ENCODE peak calls at places on chromosomes 13 and 19, in eight cellular contexts. S is HFF-Myc, T is MCF 10A, P is AG10803, Q is BE2C, A is body of pancreas, Y is mammary epithelial cell, W is fibroblast of pulmonary artery. H is an unnamed sample.

GRCh38 chr19:17001603-17002183 is 24.9 kb downstream of the CPAMD8 start:
- DNase-seq in S (no peak), T (no peak), P (no peak), Q (no peak), A (no peak), Y (no peak), W (no peak), H (no peak)

GRCh38 chr13:102608944-102609343 is 12.2 kb downstream of the TPP2 start:
- DNase-seq in S (no peak), T (no peak), P (no peak), Q (no peak), A (no peak), Y (peak), W (no peak), H (no peak)

GRCh38 chr13:40101708-40102359 is 446.4 kb downstream of the COG6 start:
- DNase-seq in S (no peak), T (peak), P (no peak), Q (no peak), A (no peak), Y (peak), W (no peak), H (no peak)

GRCh38 chr13:49300716-49301589 is 53.2 kb downstream of the CDADC1 start:
- DNase-seq in S (peak), T (peak), P (peak), Q (peak), A (peak), Y (peak), W (peak), H (peak)

GRCh38 chr13:44129418-44129817 is 244.2 kb upstream of the SERP2 start:
- DNase-seq in S (no peak), T (no peak), P (no peak), Q (no peak), A (no peak), Y (no peak), W (no peak), H (no peak)

GRCh38 chr13:21476893-21477472 is 17.9 kb upstream of the ZDHHC20 start:
- DNase-seq in S (peak), T (peak), P (peak), Q (peak), A (peak), Y (peak), W (peak), H (peak)

GRCh38 chr19:13241321-13242104 is 91.3 kb downstream of the IER2 start:
- DNase-seq in S (no peak), T (no peak), P (no peak), Q (no peak), A (no peak), Y (peak), W (no peak), H (no peak)

GRCh38 chr19:610071-610800 is 20.6 kb downstream of the HCN2 start:
- DNase-seq in S (no peak), T (no peak), P (no peak), Q (no peak), A (no peak), Y (no peak), W (no peak), H (no peak)

GRCh38 chr19:37718357-37718756 is 1.2 kb downstream of the ZNF607 start:
- DNase-seq in S (no peak), T (no peak), P (no peak), Q (no peak), A (peak), Y (peak), W (no peak), H (no peak)

GRCh38 chr19:44723952-44724319 is 24.6 kb upstream of the BCL3 start:
- DNase-seq in S (no peak), T (peak), P (peak), Q (peak), A (peak), Y (peak), W (peak), H (peak)

GRCh38 chr13:92317066-92317465 is 909.5 kb upstream of the GPC6 start:
- DNase-seq in S (no peak), T (peak), P (no peak), Q (no peak), A (no peak), Y (no peak), W (peak), H (no peak)

GRCh38 chr13:44703371-44703770 is 127.2 kb upstream of the TSC22D1 start:
- DNase-seq in S (peak), T (peak), P (peak), Q (no peak), A (no peak), Y (peak), W (peak), H (no peak)

GRCh38 chr19:49807174-49807830 is 5.8 kb downstream of the FUZ start:
- DNase-seq in S (no peak), T (no peak), P (no peak), Q (no peak), A (no peak), Y (no peak), W (no peak), H (no peak)

GRCh38 chr19:45450042-45450380 is 17.8 kb upstream of the FOSB start:
- DNase-seq in S (no peak), T (no peak), P (no peak), Q (no peak), A (no peak), Y (no peak), W (no peak), H (no peak)

GRCh38 chr19:10226021-10226375 is 5.1 kb downstream of the S1PR2 start:
- DNase-seq in S (no peak), T (no peak), P (no peak), Q (no peak), A (no peak), Y (no peak), W (no peak), H (no peak)

GRCh38 chr13:65889368-65889767 is 1340.8 kb downstream of the PCDH9 start:
- DNase-seq in S (no peak), T (no peak), P (peak), Q (no peak), A (no peak), Y (no peak), W (peak), H (no peak)

GRCh38 chr19:33662391-33662790 is 40.6 kb downstream of the CHST8 start:
- DNase-seq in S (no peak), T (no peak), P (no peak), Q (no peak), A (no peak), Y (no peak), W (no peak), H (no peak)

GRCh38 chr19:49502866-49503581 is 6.8 kb downstream of the RPS11 start:
- DNase-seq in S (peak), T (peak), P (peak), Q (peak), A (peak), Y (peak), W (peak), H (no peak)

GRCh38 chr13:91360246-91360751 is 12.8 kb downstream of the MIR17HG start:
- DNase-seq in S (no peak), T (no peak), P (no peak), Q (no peak), A (no peak), Y (no peak), W (no peak), H (no peak)

GRCh38 chr13:30859326-30859725 is 46.7 kb upstream of the MEDAG start:
- DNase-seq in S (no peak), T (no peak), P (no peak), Q (no peak), A (peak), Y (no peak), W (no peak), H (no peak)

GRCh38 chr19:45492627-45493470 is 4.0 kb downstream of the RTN2 start:
- DNase-seq in S (no peak), T (peak), P (peak), Q (no peak), A (no peak), Y (no peak), W (peak), H (peak)

GRCh38 chr13:61477619-61478018 is 62.0 kb upstream of the PCDH20 start:
- DNase-seq in S (no peak), T (no peak), P (no peak), Q (no peak), A (no peak), Y (no peak), W (no peak), H (no peak)

GRCh38 chr19:38727868-38728660 is 16.2 kb downstream of the CAPN12 start:
- DNase-seq in S (no peak), T (no peak), P (no peak), Q (no peak), A (peak), Y (no peak), W (peak), H (no peak)

GRCh38 chr19:50835103-50835784 is 1.9 kb upstream of the KLK15 start:
- DNase-seq in S (no peak), T (peak), P (peak), Q (no peak), A (peak), Y (peak), W (peak), H (no peak)

GRCh38 chr13:94233401-94233800 is 246.1 kb downstream of the DCT start:
- DNase-seq in S (peak), T (peak), P (peak), Q (peak), A (no peak), Y (peak), W (peak), H (no peak)

GRCh38 chr19:6772028-6772865 is at the start of gene VAV1:
- DNase-seq in S (no peak), T (no peak), P (no peak), Q (no peak), A (no peak), Y (no peak), W (no peak), H (no peak)

GRCh38 chr13:44221657-44222056 is 152.0 kb upstream of the SERP2 start:
- DNase-seq in S (no peak), T (no peak), P (no peak), Q (no peak), A (no peak), Y (no peak), W (no peak), H (no peak)

GRCh38 chr19:36030264-36031148 is 2.2 kb downstream of the CLIP3 start:
- DNase-seq in S (no peak), T (peak), P (peak), Q (no peak), A (no peak), Y (peak), W (peak), H (no peak)

GRCh38 chr13:70253411-70253810 is 145.2 kb upstream of the KLHL1 start:
- DNase-seq in S (no peak), T (peak), P (no peak), Q (no peak), A (no peak), Y (peak), W (no peak), H (no peak)

GRCh38 chr13:66405908-66406802 is 824.0 kb downstream of the PCDH9 start:
- DNase-seq in S (no peak), T (peak), P (peak), Q (no peak), A (no peak), Y (peak), W (peak), H (no peak)

GRCh38 chr13:42377640-42378382 is 105.9 kb downstream of the AKAP11 start:
- DNase-seq in S (no peak), T (no peak), P (no peak), Q (no peak), A (no peak), Y (no peak), W (peak), H (no peak)

GRCh38 chr19:47377208-47377701 is 28.1 kb downstream of the DHX34 start:
- DNase-seq in S (no peak), T (no peak), P (no peak), Q (no peak), A (peak), Y (no peak), W (no peak), H (no peak)

GRCh38 chr13:30845297-30846214 is 60.5 kb upstream of the MEDAG start:
- DNase-seq in S (no peak), T (no peak), P (no peak), Q (no peak), A (no peak), Y (no peak), W (no peak), H (no peak)

GRCh38 chr19:17086129-17086528 is 10.6 kb downstream of the MYO9B start:
- DNase-seq in S (no peak), T (no peak), P (no peak), Q (no peak), A (no peak), Y (no peak), W (no peak), H (peak)

GRCh38 chr13:99265823-99266426 is 7.7 kb upstream of the GPR18 start:
- DNase-seq in S (no peak), T (peak), P (peak), Q (peak), A (no peak), Y (peak), W (peak), H (no peak)

GRCh38 chr19:7500811-7501450 is 12.1 kb upstream of the PEX11G start:
- DNase-seq in S (no peak), T (no peak), P (no peak), Q (peak), A (peak), Y (peak), W (no peak), H (peak)

GRCh38 chr13:95099541-95099940 is 201.7 kb downstream of the ABCC4 start:
- DNase-seq in S (no peak), T (peak), P (no peak), Q (no peak), A (no peak), Y (peak), W (peak), H (no peak)

DNA sequence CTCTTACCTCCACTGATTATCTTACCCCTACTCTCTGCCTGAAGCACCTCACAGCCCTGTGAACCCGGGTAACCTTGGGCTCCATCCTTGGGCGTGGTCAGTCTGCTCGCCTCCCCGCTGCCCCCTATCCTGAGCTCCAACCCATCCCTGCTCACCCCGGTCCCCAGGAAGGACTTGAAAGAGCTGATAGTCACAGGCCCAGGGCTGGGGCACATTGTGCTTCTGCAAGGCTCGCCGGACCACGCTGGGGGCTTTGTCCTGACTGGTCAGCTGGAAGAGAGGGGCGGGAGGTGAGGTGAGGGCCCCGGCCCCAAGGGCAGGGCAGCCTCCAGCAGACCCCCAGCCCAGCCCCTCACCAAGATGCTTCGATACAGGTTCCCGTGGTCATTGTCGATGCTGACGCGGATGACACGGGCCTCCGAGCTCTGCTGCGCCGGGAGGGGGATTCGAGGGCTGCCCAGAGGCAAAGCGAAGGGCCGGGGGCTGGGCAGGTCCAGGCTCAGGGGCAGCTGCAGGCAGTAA is 13.0 kb upstream of the EPOR start:
- DNase-seq in S (no peak), T (no peak), P (no peak), Q (no peak), A (no peak), Y (no peak), W (no peak), H (no peak)
- TF ChIP-seq CTCF in S (no peak), T (no peak), P (no peak), Q (no peak), A (no peak), Y (no peak), W (no peak), H (no peak)

GRCh38 chr19:48413879-48414623 is 20.6 kb downstream of the GRIN2D start:
- DNase-seq in S (no peak), T (no peak), P (peak), Q (no peak), A (no peak), Y (peak), W (no peak), H (no peak)
- TF ChIP-seq CTCF in S (no peak), T (no peak), P (no peak), Q (no peak), A (no peak), Y (no peak), W (no peak), H (no peak)

GRCh38 chr19:3518231-3518630 is 12.1 kb downstream of the FZR1 start:
- DNase-seq in S (no peak), T (no peak), P (no peak), Q (no peak), A (no peak), Y (no peak), W (no peak), H (no peak)

GRCh38 chr19:3521104-3521445 is 15.0 kb downstream of the FZR1 start:
- DNase-seq in S (no peak), T (no peak), P (no peak), Q (no peak), A (no peak), Y (no peak), W (no peak), H (no peak)

GRCh38 chr19:3519126-3519525 is 13.0 kb downstream of the FZR1 start:
- DNase-seq in S (no peak), T (no peak), P (no peak), Q (no peak), A (no peak), Y (no peak), W (no peak), H (no peak)

GRCh38 chr19:3518669-3519068 is 12.6 kb downstream of the FZR1 start:
- DNase-seq in S (no peak), T (no peak), P (no peak), Q (no peak), A (peak), Y (no peak), W (no peak), H (no peak)

DNA sequence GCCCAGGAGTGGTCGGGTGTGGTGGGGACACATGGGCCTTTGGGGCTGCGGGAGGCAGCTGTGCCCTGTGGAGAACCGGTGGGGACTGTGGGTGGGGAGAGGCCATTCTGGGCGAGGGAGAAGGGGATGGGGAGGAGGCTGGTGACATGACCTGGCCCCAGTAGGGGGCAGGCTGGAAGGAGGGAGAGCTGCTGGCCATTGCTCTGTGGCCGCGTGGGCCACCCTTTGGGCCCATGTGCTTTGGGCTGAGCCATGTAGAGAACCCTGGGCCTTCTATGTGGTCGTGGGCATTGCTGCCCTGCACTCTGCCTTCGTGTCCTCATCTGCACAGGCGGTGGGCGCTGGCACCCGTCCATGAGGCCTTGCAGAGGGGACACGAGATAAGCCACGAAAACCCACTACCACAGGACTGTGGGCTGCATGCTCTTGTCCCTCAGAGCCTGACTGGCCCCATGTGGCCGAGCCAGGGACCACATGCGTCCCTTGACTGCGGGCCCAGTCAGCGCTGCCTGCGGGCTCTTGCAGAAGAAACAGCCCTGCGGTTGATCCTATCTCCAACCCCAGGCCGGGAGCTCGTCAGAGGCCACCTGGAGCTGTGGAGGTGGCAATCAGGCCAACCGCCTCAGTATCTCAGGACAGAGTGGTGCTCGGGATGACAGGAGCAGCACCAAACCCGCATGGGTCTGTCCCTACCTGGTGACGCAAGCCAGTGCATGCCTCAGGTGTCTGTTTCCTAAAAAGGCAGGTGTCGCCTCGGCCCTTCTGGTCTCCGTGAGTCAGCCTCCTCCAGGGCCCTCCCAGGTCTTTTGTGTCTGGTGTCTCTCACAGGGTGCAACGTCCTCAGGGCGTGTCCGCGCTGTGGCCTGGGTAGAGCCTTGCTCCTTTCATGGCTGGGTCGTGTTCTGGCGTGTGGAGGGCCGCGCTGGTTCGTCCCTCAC is 14.3 kb downstream of the FZR1 start:
- DNase-seq in S (no peak), T (peak), P (no peak), Q (peak), A (no peak), Y (peak), W (no peak), H (no peak)
- TF ChIP-seq CTCF in S (no peak), T (peak), P (no peak), Q (peak), A (no peak), Y (peak), W (no peak), H (peak)

DNA sequence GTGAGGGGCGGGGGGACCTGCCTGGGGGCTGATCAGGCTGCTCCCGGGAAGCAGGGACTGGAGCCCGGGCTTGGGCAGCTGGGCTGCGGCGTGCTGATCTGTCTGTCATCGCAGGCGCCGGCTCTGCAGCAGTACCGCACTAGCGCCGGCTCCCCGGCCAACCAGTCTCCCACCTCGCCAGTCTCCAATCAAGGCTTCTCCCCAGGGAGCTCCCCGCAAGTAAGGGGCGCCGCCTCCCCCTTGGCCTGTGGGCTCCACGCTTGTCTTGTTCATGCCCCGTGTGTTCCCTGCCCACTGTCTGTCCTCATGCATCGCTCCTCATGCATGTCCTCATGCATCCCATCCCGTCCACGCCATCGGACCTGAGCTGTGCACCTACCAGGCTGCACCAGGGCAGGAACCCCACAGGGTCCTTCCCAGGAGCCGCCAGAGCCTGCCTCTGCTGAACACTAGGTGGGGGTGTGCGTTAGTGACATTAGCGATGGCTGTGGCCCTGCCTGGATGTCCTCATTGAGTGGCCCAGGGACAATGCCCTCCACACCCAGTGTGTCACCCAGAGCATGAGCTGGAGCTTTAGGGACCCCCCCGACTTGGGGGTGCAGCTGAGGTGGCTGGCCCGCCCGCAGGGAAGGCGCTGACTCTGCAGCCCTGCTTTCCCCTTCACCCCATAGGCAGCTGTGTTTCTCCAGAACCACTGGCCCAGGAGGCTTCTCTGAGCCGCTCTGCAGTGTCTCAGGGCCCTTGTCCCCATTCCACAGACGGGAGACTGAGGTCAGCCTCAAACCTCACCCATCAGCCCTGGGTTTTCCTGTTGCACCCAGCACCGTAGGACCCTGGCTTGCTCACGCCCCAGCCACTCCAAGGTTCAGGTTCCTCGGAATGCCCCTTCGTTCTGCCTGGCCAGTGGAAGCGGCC is 19.5 kb downstream of the COMP start:
- DNase-seq in S (no peak), T (no peak), P (no peak), Q (peak), A (no peak), Y (no peak), W (no peak), H (no peak)
- TF ChIP-seq CTCF in S (peak), T (no peak), P (peak), Q (peak), A (no peak), Y (no peak), W (peak), H (peak)

DNA sequence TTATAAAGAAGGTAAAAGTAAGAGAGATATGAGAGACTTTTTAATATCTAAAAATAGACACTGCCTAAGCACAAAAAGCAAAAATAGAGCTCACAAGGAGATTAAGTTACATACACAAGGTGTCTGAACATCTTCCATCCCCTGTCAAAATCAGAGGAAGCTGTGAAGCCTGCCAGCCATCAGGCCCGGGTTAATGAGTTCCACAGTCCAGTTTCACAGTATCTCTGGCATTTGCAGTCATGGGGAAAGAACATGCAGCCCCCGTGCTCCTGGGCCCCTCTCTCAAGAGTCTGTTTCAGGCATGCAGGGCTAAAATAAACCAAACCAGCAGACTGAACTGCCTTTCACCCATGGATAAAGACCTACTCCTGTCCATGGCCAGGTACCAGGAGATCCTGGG is 79.2 kb downstream of the TBC1D4 start:
- DNase-seq in S (no peak), T (no peak), P (no peak), Q (peak), A (no peak), Y (no peak), W (no peak), H (no peak)
- TF ChIP-seq CTCF in S (no peak), T (no peak), P (no peak), Q (no peak), A (no peak), Y (no peak), W (no peak), H (no peak)